ENCODE peak calls at places on chromosome 14, in eight cellular contexts. C is breast epithelium, K is HepG2, B is endothelial cell of umbilical vein, P is spleen, D is K562, A is stomach, L is prostate gland. Z is an unnamed sample.

GRCh38 chr14:103019827-103020226 is 37.5 kb downstream of the CDC42BPB start:
- DNase-seq in C (peak), K (no peak), B (no peak), P (peak), D (no peak), A (no peak), L (no peak), Z (no peak)

GRCh38 chr14:97120204-97121120 is 323.3 kb downstream of the VRK1 start:
- DNase-seq in C (no peak), K (no peak), B (no peak), P (no peak), D (no peak), A (no peak), L (no peak), Z (no peak)

GRCh38 chr14:64638625-64639024 is 65.6 kb upstream of the PLEKHG3 start:
- DNase-seq in C (no peak), K (no peak), B (no peak), P (no peak), D (no peak), A (no peak), L (no peak), Z (no peak)

GRCh38 chr14:53954551-53955233 is 1.9 kb downstream of the BMP4 start:
- DNase-seq in C (no peak), K (no peak), B (peak), P (peak), D (no peak), A (no peak), L (no peak), Z (peak)

GRCh38 chr14:32925439-32925838 is 13.2 kb upstream of the NPAS3 start:
- DNase-seq in C (no peak), K (no peak), B (no peak), P (no peak), D (no peak), A (no peak), L (no peak), Z (no peak)

GRCh38 chr14:55339770-55340169 is 68.5 kb downstream of the FBXO34 start:
- DNase-seq in C (no peak), K (no peak), B (no peak), P (no peak), D (no peak), A (no peak), L (no peak), Z (no peak)

GRCh38 chr14:104346608-104347007 is 208.2 kb downstream of the KIF26A start:
- DNase-seq in C (peak), K (no peak), B (no peak), P (no peak), D (no peak), A (peak), L (no peak), Z (no peak)

GRCh38 chr14:70904376-70904775 is 2.9 kb upstream of the PCNX1 start:
- DNase-seq in C (no peak), K (no peak), B (no peak), P (no peak), D (no peak), A (no peak), L (no peak), Z (no peak)

GRCh38 chr14:32720927-32721326 is 217.8 kb upstream of the NPAS3 start:
- DNase-seq in C (no peak), K (no peak), B (no peak), P (no peak), D (no peak), A (no peak), L (no peak), Z (no peak)

GRCh38 chr14:58085877-58086276 is 66.1 kb downstream of the ARMH4 start:
- DNase-seq in C (no peak), K (no peak), B (no peak), P (no peak), D (no peak), A (no peak), L (no peak), Z (no peak)

GRCh38 chr14:105865904-105866840 is 339.8 kb downstream of the TMEM121 start:
- DNase-seq in C (no peak), K (no peak), B (no peak), P (peak), D (no peak), A (peak), L (no peak), Z (peak)

GRCh38 chr14:90703841-90704240 is 112.4 kb downstream of the TTC7B start:
- DNase-seq in C (no peak), K (no peak), B (no peak), P (no peak), D (no peak), A (no peak), L (no peak), Z (no peak)

GRCh38 chr14:23438130-23438893 is 2.9 kb upstream of the MYH7 start:
- DNase-seq in C (peak), K (no peak), B (no peak), P (no peak), D (peak), A (no peak), L (no peak), Z (no peak)

GRCh38 chr14:74763803-74764531 is 851 bp downstream of the YLPM1 start:
- DNase-seq in C (no peak), K (no peak), B (peak), P (no peak), D (no peak), A (no peak), L (peak), Z (peak)

GRCh38 chr14:85093631-85094330 is 436.2 kb upstream of the FLRT2 start:
- DNase-seq in C (no peak), K (no peak), B (no peak), P (no peak), D (no peak), A (no peak), L (no peak), Z (no peak)

GRCh38 chr14:89365071-89365801 is 51.8 kb downstream of the FOXN3 start:
- DNase-seq in C (no peak), K (no peak), B (no peak), P (no peak), D (no peak), A (peak), L (no peak), Z (peak)

GRCh38 chr14:93100098-93100497 is 15.6 kb downstream of the ITPK1 start:
- DNase-seq in C (no peak), K (no peak), B (no peak), P (no peak), D (no peak), A (no peak), L (no peak), Z (no peak)

GRCh38 chr14:85527006-85527405 is 2.9 kb upstream of the FLRT2 start:
- DNase-seq in C (no peak), K (no peak), B (peak), P (no peak), D (no peak), A (no peak), L (no peak), Z (no peak)

GRCh38 chr14:102821252-102821651 is 44.0 kb downstream of the TRAF3 start:
- DNase-seq in C (no peak), K (no peak), B (no peak), P (no peak), D (no peak), A (no peak), L (no peak), Z (no peak)

GRCh38 chr14:53273671-53274072 is 120.5 kb upstream of the DDHD1 start:
- DNase-seq in C (no peak), K (peak), B (no peak), P (peak), D (no peak), A (no peak), L (no peak), Z (peak)

GRCh38 chr14:102162488-102162887 is 22.8 kb downstream of the WDR20 start:
- DNase-seq in C (no peak), K (no peak), B (no peak), P (no peak), D (no peak), A (no peak), L (no peak), Z (no peak)

GRCh38 chr14:90275820-90276219 is 19.5 kb downstream of the PSMC1 start:
- DNase-seq in C (no peak), K (no peak), B (peak), P (no peak), D (no peak), A (no peak), L (no peak), Z (no peak)

GRCh38 chr14:53190938-53191337 is 37.8 kb upstream of the DDHD1 start:
- DNase-seq in C (no peak), K (no peak), B (no peak), P (no peak), D (no peak), A (no peak), L (no peak), Z (no peak)

GRCh38 chr14:23530360-23531055 is 21.1 kb downstream of the ZFHX2 start:
- DNase-seq in C (no peak), K (no peak), B (no peak), P (peak), D (no peak), A (no peak), L (no peak), Z (no peak)

GRCh38 chr14:72558721-72559120 is 335.2 kb downstream of the DPF3 start:
- DNase-seq in C (no peak), K (no peak), B (peak), P (no peak), D (no peak), A (no peak), L (no peak), Z (no peak)

GRCh38 chr14:20719777-20720176 is 25.9 kb upstream of the EDDM3A start:
- DNase-seq in C (no peak), K (no peak), B (no peak), P (no peak), D (no peak), A (peak), L (peak), Z (no peak)

GRCh38 chr14:42944284-42944683 is 1337.6 kb downstream of the LRFN5 start:
- DNase-seq in C (no peak), K (no peak), B (no peak), P (no peak), D (no peak), A (no peak), L (no peak), Z (no peak)

GRCh38 chr14:69005432-69006148 is 26.5 kb upstream of the ACTN1 start:
- DNase-seq in C (peak), K (peak), B (peak), P (no peak), D (no peak), A (peak), L (no peak), Z (peak)

DNA sequence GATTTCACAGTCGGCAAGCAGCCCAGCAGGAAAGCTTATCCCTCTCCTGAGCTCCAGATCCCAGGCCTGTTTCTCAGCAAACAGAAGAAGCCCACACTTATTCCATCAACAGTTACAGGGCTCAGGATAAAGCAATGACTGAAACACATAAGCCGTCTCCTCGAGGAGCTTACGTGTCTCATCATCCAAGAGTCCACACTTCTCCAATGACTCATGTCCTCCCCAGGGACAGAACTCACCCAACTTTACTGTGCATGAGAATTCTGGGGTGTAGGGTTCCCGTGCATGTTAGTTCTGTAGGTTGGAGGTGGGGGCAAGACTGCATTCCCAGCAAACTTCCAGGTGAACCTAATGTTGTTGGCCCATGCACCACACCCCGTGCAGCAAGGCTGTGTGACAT is 31.1 kb downstream of the GSC start:
- DNase-seq in C (no peak), K (no peak), B (no peak), P (no peak), D (no peak), A (no peak), L (no peak), Z (no peak)
- TF ChIP-seq POLR2AphosphoS5 in C (no peak), K (no peak), B (no peak), P (no peak), D (no peak), A (no peak), L (no peak), Z (no peak)

GRCh38 chr14:78022059-78022458 is 148.1 kb upstream of the NRXN3 start:
- DNase-seq in C (no peak), K (peak), B (peak), P (no peak), D (peak), A (peak), L (peak), Z (peak)

GRCh38 chr14:78016532-78016931 is 153.6 kb upstream of the NRXN3 start:
- DNase-seq in C (no peak), K (no peak), B (no peak), P (no peak), D (no peak), A (no peak), L (no peak), Z (no peak)

GRCh38 chr14:78023112-78023511 is 147.1 kb upstream of the NRXN3 start:
- DNase-seq in C (no peak), K (no peak), B (no peak), P (no peak), D (no peak), A (no peak), L (no peak), Z (no peak)

DNA sequence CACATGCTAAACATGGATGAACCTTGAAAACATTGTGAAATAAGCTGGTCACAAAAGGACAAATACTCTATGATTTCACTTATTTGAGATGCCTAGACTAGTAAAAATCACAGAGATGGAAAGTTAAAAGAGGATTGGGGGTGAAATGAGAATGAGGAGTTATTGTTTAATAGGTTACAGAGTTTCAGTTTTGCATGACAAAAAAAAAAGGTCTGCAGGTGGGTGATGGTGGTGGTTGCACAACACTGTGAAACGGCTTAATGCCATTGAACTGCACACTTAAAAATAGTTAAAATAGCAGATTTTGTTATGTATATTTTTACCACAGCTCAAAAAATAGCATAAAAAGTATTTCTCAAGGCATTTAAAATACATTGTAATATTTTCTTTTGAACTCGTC is 151.9 kb upstream of the NRXN3 start:
- DNase-seq in C (no peak), K (no peak), B (no peak), P (no peak), D (no peak), A (no peak), L (no peak), Z (no peak)
- TF ChIP-seq POLR2A in C (no peak), K (no peak), B (no peak), P (no peak), D (no peak), A (no peak), L (no peak), Z (no peak)

GRCh38 chr14:49593016-49593415 is 5.7 kb upstream of the LRR1 start:
- DNase-seq in C (no peak), K (no peak), B (peak), P (no peak), D (no peak), A (no peak), L (no peak), Z (no peak)
- H3K4me3 ChIP-seq in C (no peak), K (no peak), B (no peak), P (no peak), D (no peak), A (no peak), L (no peak), Z (no peak)

DNA sequence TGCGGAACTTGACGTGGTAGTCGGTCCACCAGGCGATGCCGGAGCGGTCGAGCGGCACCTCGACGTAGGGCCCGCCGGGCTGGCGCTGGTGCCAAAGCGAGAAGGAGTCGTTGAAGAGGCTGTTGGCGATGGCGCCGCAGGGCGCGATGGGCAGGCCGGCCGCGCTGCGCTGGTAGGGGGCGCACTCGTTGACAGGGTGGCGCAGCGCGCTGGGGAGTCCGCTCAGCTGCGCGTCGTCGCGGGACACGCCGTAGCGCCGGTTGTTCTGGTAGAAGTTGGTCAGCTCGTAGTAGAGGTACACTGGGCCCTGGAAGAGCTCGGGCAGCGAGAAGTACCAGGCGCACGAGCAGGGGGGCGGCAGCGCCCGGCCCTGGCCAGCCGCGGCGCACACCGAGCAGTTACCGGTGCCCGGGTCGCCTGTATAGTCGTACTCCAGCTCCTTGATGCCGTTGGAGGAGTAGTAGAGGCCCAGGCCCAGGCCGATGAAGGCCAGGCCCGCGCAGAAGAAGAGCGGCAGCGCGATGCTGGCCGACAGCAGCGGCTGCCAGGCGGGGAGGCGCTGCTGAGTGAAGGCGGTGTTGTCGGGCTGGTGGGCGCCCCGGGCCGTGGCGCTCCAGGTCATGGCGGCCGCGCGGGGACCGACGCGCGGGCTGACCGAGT is 482 bp downstream of the TMEM30B start:
- DNase-seq in C (peak), K (no peak), B (peak), P (peak), D (no peak), A (peak), L (peak), Z (peak)
- TF ChIP-seq POLR2AphosphoS5 in C (peak), K (no peak), B (peak), P (peak), D (no peak), A (peak), L (no peak), Z (no peak)

DNA sequence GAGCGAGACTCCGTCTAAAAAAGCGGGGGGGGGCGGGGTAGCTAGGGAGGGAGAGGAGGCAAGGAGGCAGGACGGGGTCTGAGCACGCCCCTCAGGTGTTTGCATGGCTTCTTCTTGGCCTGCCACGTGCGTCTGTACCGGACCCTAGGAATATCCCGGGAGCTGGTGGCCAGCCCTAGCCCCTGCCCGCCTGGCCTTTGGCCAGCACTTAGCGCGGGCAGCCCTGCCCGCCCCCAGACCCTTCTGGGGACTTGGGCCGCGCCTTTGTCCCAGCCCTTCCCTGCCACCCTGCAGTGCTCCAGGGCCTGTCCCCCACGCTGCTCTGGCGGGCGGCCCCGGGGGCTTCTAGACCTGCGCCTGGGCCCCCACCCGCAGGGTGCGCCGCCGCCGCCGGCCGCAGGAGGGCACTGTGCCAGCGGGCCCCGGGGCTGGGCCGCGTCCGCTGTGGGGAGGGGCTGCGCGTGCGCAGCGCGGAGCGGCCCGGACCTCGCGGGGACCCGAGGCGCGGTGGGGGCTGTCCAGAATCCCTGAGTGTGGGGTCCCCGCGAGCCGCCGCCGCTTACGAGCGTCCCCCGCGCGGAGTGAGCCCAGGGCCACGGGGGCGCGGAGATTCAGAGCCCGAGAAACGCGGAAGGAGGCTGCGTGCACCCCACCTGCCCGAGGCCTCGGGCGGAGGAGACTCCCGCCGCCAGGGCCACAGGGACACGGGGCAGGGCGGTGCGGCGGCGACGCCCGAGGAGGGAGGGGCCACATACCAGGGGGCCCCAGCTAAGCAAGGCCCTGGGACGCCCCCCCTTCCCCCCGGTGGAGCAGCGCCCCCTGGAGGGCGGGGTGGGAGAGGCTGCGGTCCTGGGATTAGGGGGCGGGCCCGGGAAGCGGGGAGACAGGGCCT is 21.0 kb downstream of the SLC25A29 start:
- DNase-seq in C (peak), K (peak), B (peak), P (peak), D (peak), A (peak), L (peak), Z (peak)
- TF ChIP-seq POLR2A in C (no peak), K (peak), B (peak), P (no peak), D (peak), A (no peak), L (peak), Z (no peak)

GRCh38 chr14:51776102-51776894 is 84.1 kb upstream of the GNG2 start:
- DNase-seq in C (no peak), K (peak), B (peak), P (no peak), D (peak), A (no peak), L (peak), Z (no peak)
- H3K4me3 ChIP-seq in C (peak), K (no peak), B (no peak), P (no peak), D (no peak), A (no peak), L (no peak), Z (no peak)

Z was measured in upper lobe of left lung.